ENCODE peak calls at places on chromosomes 6 and 20, in ten cellular contexts. A is HCT116; F is CD8-positive, alpha-beta T cell; L is HS-5; G is GM12865; T is memory B cell; W is body of pancreas; K is NCI-H748 treated with DMSO at 0.1 percent for 48 hours; X is aorta; J is left colon. P is an unnamed sample.

GRCh38 chr6:72788188-72788587 is 166.3 kb downstream of the KCNQ5 start:
- DNase-seq in A (no peak), F (no peak), L (peak), G (no peak), T (no peak), W (no peak), K (no peak), X (no peak), J (no peak), P (no peak)

GRCh38 chr20:19661717-19662637 is 96.1 kb upstream of the RIN2 start:
- DNase-seq in A (peak), F (no peak), L (peak), G (peak), T (peak), W (peak), K (peak), X (peak), J (peak), P (peak)

GRCh38 chr6:72748759-72749158 is 126.9 kb downstream of the KCNQ5 start:
- DNase-seq in A (no peak), F (no peak), L (peak), G (peak), T (no peak), W (no peak), K (no peak), X (no peak), J (no peak), P (no peak)

GRCh38 chr20:20573797-20574196 is 138.6 kb downstream of the RALGAPA2 start:
- DNase-seq in A (no peak), F (no peak), L (no peak), G (no peak), T (no peak), W (no peak), K (no peak), X (no peak), J (no peak), P (no peak)

GRCh38 chr6:10968776-10969175 is 75.3 kb downstream of the ELOVL2 start:
- DNase-seq in A (no peak), F (no peak), L (peak), G (no peak), T (no peak), W (no peak), K (no peak), X (no peak), J (no peak), P (no peak)

GRCh38 chr6:21740719-21741118 is 147.2 kb downstream of the SOX4 start:
- DNase-seq in A (no peak), F (no peak), L (no peak), G (no peak), T (no peak), W (no peak), K (peak), X (no peak), J (no peak), P (no peak)

GRCh38 chr20:34579191-34579661 is 20.7 kb downstream of the MAP1LC3A start:
- DNase-seq in A (peak), F (no peak), L (no peak), G (no peak), T (no peak), W (peak), K (no peak), X (peak), J (peak), P (no peak)

GRCh38 chr20:6492396-6493055 is 275.0 kb upstream of the BMP2 start:
- DNase-seq in A (no peak), F (no peak), L (peak), G (no peak), T (no peak), W (no peak), K (no peak), X (no peak), J (no peak), P (no peak)

GRCh38 chr6:52489881-52490280 is 69.7 kb downstream of the EFHC1 start:
- DNase-seq in A (no peak), F (no peak), L (no peak), G (no peak), T (no peak), W (no peak), K (no peak), X (no peak), J (no peak), P (no peak)